ENCODE peak calls at places on chromosomes 13 and 19, in nine cellular contexts. S, B, E, F, H, V, R, C and Q are unnamed samples.

GRCh38 chr13:109914111-109914510 is 127.7 kb upstream of the IRS2 start:
- DNase-seq in C (no peak), H (no peak), S (no peak), F (no peak), B (no peak), E (no peak), V (no peak), R (no peak), Q (no peak)

GRCh38 chr13:44746690-44747089 is 170.6 kb upstream of the TSC22D1 start:
- DNase-seq in B (no peak), H (no peak), S (no peak), F (no peak), E (no peak), V (no peak), C (no peak), R (peak; percentile 11), Q (peak; percentile 19)

GRCh38 chr13:112027250-112027649 is 39.7 kb upstream of the SOX1 start:
- DNase-seq in V (no peak), C (no peak), S (no peak), F (no peak), B (no peak), H (no peak), R (no peak), E (no peak), Q (no peak)

GRCh38 chr13:96782186-96782585 is 212.1 kb downstream of the OXGR1 start:
- DNase-seq in S (no peak), E (no peak), R (no peak), V (no peak), H (no peak), C (no peak), F (no peak), B (no peak), Q (no peak)

GRCh38 chr19:6693681-6694080 is 23.7 kb upstream of the TNFSF14 start:
- DNase-seq in C (no peak), B (no peak), S (no peak), F (no peak), H (no peak), R (no peak), V (no peak), E (no peak), Q (no peak)

GRCh38 chr19:48963371-48964204 is 1.5 kb upstream of the FTL start:
- DNase-seq in F (peak; percentile 55), V (no peak), S (peak; percentile 29), R (peak; percentile 89), E (peak; percentile 85), B (peak; percentile 65), C (no peak), H (no peak), Q (peak; percentile 83)

GRCh38 chr19:2823646-2824045 is 4.0 kb downstream of the ZNF554 start:
- DNase-seq in R (no peak), E (no peak), V (no peak), C (no peak), F (no peak), H (no peak), B (no peak), S (no peak), Q (no peak)

GRCh38 chr19:56668676-56669075 is 2.9 kb downstream of the ZNF835 start:
- DNase-seq in V (no peak), S (no peak), B (no peak), E (no peak), R (no peak), H (no peak), C (no peak), F (no peak), Q (no peak)

GRCh38 chr13:114097504-114097892 is 34.9 kb downstream of the RASA3 start:
- DNase-seq in V (no peak), S (no peak), F (no peak), E (no peak), R (no peak), B (no peak), C (no peak), H (no peak), Q (peak; percentile 42)

GRCh38 chr13:29733069-29733700 is 117.2 kb downstream of the UBL3 start:
- DNase-seq in B (no peak), R (peak; percentile 13), F (peak; percentile 64), H (no peak), C (no peak), V (no peak), S (peak; percentile 95), E (no peak), Q (no peak)

GRCh38 chr13:98860491-98860890 is 108.0 kb upstream of the SLC15A1 start:
- DNase-seq in S (no peak), E (no peak), C (no peak), F (no peak), R (no peak), B (no peak), H (no peak), V (no peak), Q (no peak)